ENCODE peak calls at places on chromosomes 11 and 22, in four cellular contexts. F is ovary, Z is HCT116, K is gastrocnemius medialis. P is an unnamed sample.

GRCh38 chr22:42991010-42991651 is 23.8 kb downstream of the PACSIN2 start:
- DNase-seq in K (no peak), F (no peak), Z (no peak), P (peak; percentile 76)

GRCh38 chr11:67373916-67374570 is 645 bp upstream of the CLCF1 start:
- DNase-seq in Z (peak; percentile 93), F (peak; percentile 77), K (peak; percentile 41), P (peak; percentile 79)

GRCh38 chr11:2775083-2775625 is 75.4 kb upstream of the KCNQ1OT1 start:
- DNase-seq in K (no peak), Z (no peak), F (peak; percentile 16), P (peak; percentile 28)

GRCh38 chr11:43071338-43071737 is 240.5 kb upstream of the API5 start:
- DNase-seq in K (no peak), Z (no peak), F (no peak), P (no peak)

GRCh38 chr11:43972366-43972765 is 29.9 kb downstream of the C11orf96 start:
- DNase-seq in Z (no peak), K (no peak), F (no peak), P (no peak)

GRCh38 chr11:34358258-34358665 is 452 bp upstream of the ABTB2 start:
- DNase-seq in K (peak; percentile 40), F (peak; percentile 75), Z (peak; percentile 65), P (no peak)

GRCh38 chr11:46914363-46914762 is 4.0 kb downstream of the LRP4 start:
- DNase-seq in Z (no peak), F (no peak), K (peak; percentile 70), P (no peak)

GRCh38 chr22:17087176-17088131 is 2.7 kb downstream of the IL17RA start:
- DNase-seq in F (no peak), K (no peak), Z (no peak), P (peak; percentile 45)

GRCh38 chr11:96006016-96006415 is 82.1 kb upstream of the MTMR2 start:
- DNase-seq in K (no peak), Z (no peak), F (no peak), P (no peak)

GRCh38 chr22:22516992-22517391 is 3.1 kb downstream of the ZNF280A start:
- DNase-seq in Z (no peak), K (no peak), F (no peak), P (no peak)

GRCh38 chr11:75482310-75482606 is 43.5 kb downstream of the GDPD5 start:
- DNase-seq in K (no peak), F (no peak), Z (no peak), P (no peak)

GRCh38 chr11:74123008-74123448 is 47.8 kb downstream of the C2CD3 start:
- DNase-seq in Z (no peak), F (no peak), K (no peak), P (no peak)

GRCh38 chr11:55106391-55106790 is 155.6 kb upstream of the TRIM48 start:
- DNase-seq in F (no peak), Z (no peak), K (no peak), P (no peak)

GRCh38 chr22:29580200-29580810 is 608 bp downstream of the NIPSNAP1 start:
- DNase-seq in Z (no peak), K (no peak), F (no peak), P (no peak)

GRCh38 chr22:43345761-43346261 is 2.6 kb upstream of the SCUBE1 start:
- DNase-seq in K (no peak), Z (no peak), F (no peak), P (no peak)

GRCh38 chr22:27507935-27508504 is 293.5 kb downstream of the MN1 start:
- DNase-seq in Z (no peak), K (no peak), F (no peak), P (no peak)

GRCh38 chr11:32385998-32386397 is 49.3 kb downstream of the WT1 start:
- DNase-seq in K (no peak), Z (peak; percentile 38), F (no peak), P (no peak)

GRCh38 chr11:77813256-77813655 is 7.3 kb downstream of the RSF1 start:
- DNase-seq in F (no peak), K (no peak), Z (no peak), P (no peak)

GRCh38 chr11:113552271-113552670 is 77.1 kb upstream of the DRD2 start:
- DNase-seq in Z (no peak), F (no peak), K (no peak), P (no peak)

GRCh38 chr22:44691796-44692661 is 10.0 kb upstream of the PRR5 start:
- DNase-seq in K (no peak), Z (no peak), F (no peak), P (no peak)

GRCh38 chr11:117579148-117579547 is 217.9 kb downstream of the DSCAML1 start:
- DNase-seq in K (no peak), F (no peak), Z (no peak), P (no peak)

GRCh38 chr11:12237381-12237784 is 127.0 kb downstream of the MICAL2 start:
- DNase-seq in Z (no peak), K (no peak), F (no peak), P (no peak)

GRCh38 chr22:49966041-49966715 is 5.6 kb downstream of the PIM3 start:
- DNase-seq in K (no peak), Z (no peak), F (peak; percentile 47), P (peak; percentile 49)

DNA sequence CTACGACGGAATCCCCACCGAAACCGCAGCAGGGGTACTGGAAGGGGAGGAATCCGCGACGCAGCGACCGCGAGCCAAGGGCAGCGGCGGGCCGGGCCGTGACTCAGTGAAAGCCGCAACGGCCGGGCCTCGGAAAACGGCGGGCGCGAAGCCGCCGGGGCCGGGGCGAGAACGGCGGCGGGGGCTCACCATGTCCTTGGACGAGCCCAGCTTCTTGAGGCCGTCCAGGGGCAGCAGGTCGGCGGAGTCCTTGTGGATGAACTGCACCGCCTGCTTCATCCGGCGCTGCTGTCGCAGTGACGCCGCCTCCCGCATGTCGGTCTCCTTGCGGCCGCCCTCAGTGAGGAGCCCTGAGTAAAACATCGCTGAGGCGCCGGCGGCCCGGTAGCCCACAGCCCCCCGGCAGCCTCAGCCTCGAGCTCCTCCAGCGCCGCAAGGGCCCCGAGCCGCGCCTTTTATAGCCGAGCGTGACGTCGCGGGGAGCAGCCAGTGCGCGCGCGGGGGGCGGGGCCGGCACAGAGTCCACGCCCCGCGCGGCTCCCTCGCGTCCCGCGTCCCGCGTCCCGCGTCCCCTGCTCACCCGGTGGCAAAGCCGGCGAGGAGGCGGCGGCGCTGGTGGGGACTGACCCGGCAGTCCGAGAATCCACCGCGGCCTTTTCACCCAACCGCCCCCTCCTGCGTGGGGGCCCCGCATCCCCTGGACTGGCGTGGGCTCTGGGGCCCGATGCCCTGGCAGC is at the start of gene NRIP3:
- DNase-seq in Z (no peak), F (peak; percentile 63), K (peak; percentile 29), P (peak; percentile 65)
- TF ChIP-seq POLR2A in Z (no peak), F (no peak), K (peak; percentile 46), P (no peak)

GRCh38 chr22:37244114-37244921 is at the start of gene RAC2:
- DNase-seq in F (peak; percentile 6), Z (peak; percentile 51), K (peak; percentile 22), P (peak; percentile 96)
- TF ChIP-seq POLR2A in F (no peak), Z (no peak), K (no peak), P (peak; percentile 13)

GRCh38 chr11:119110439-119110838 is 3.3 kb downstream of the C2CD2L start:
- DNase-seq in Z (no peak), K (no peak), F (peak; percentile 21), P (no peak)
- TF ChIP-seq POLR2A in Z (no peak), K (no peak), F (no peak), P (no peak)

DNA sequence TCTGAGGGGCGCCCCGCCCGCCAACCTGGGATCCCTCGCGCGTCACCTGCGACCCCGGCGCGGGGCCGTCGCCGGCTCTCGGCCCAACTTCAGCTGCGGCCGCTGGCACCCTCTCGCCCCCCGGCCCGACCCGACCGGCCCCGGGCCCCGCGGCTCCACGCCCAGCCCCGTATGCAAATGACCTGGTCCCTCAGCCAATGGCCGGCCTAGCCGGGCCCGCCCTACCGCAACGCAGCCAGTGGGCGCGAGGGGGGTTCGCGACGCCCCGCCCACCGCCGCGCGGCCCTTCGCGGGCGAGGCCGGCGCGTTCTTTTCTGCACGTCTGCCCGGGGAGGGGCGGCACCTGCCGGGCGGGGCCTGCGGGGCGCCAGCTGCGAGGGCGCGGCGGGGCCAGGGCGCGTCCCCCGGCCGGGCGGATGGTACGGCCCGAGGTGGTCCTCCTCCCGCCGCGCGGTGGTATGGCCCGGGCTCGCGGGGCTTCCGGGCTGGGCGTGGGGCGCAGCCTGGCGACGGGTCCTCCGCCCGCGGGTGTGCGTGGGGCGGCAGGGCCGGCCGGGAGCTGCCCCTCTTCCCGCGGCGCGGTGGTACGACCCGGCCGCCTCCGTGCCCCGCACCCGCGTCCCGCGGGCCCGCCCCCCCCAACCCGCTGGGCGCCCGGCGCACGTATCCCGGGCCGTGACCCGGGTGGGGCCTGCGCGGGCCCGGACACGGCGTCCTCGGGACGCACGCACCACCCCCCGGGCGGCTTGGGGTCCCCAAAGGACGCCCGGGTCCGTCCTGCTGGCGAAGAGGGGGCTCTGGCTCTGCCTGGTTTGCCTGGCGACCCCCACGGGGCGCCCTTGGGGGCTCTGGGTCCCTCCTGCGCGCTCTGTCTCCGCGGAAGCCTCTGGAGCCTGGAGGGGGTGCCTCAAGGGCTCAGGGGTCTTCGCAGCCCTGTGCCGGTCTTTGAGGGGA is 7.7 kb upstream of the PHRF1 start:
- DNase-seq in K (peak; percentile 84), Z (peak; percentile 76), F (peak; percentile 94), P (peak; percentile 87)
- TF ChIP-seq POLR2A in K (peak; percentile 79), Z (no peak), F (peak; percentile 39), P (peak; percentile 49)

GRCh38 chr11:102476812-102477211 is 24.2 kb upstream of the TMEM123 start:
- DNase-seq in F (no peak), K (no peak), Z (no peak), P (peak; percentile 63)
- TF ChIP-seq POLR2A in F (no peak), K (no peak), Z (no peak), P (no peak)

GRCh38 chr11:93197383-93198220 is at the start of gene SLC36A4:
- DNase-seq in Z (peak; percentile 87), F (peak; percentile 88), K (peak; percentile 77), P (peak; percentile 97)
- TF ChIP-seq POLR2A in Z (peak; percentile 77), F (peak; percentile 74), K (peak; percentile 74), P (peak; percentile 41)

DNA sequence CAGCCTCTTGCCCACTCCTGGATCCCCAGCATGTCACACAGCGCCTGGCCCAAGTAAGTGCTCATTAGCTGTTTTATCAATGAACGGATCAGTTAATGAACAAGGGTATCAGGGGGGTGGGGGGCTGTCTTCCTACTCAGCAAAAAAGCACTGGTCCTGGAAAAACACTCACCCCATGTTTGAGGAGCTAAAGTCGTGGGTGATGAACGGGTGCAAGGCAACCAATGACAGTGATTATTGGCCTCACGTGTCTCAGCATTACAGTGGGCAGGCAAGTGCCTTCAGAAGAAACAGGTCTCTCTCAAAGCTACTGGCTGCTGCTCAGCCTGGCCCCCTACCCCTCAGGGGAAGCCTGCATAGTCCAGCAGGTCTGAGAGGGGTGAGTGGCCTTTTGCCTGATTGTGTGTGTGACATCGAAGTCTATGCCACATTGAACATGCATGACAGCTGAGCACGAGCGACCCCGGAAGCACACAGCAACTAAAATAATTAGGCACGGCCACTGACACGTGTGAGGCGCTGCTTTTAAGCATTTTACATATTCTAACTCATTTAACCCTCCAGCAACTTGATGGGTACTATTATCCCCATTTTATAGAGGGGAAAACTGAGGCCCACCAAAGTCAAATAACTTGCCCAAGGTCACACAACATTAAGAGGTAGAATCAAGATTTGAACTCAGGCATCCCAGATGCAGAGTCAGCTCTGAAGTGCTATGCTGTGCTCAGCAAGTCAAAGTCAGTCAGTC is 2.6 kb upstream of the MS4A10 start:
- DNase-seq in K (no peak), F (no peak), Z (no peak), P (no peak)
- TF ChIP-seq POLR2A in K (no peak), F (no peak), Z (no peak), P (no peak)

P was measured in Peyer's patch.